ENCODE peak calls at places on chromosomes 3 and 15, in six cellular contexts. M, B, A, S, G and Q are unnamed samples.

GRCh38 chr15:99631256-99631655 is 65.5 kb downstream of the MEF2A start:
- DNase-seq in A (no peak), S (no peak), G (no peak), M (no peak), B (no peak), Q (no peak)

GRCh38 chr15:89761009-89761831 is 10.2 kb upstream of the MESP1 start:
- DNase-seq in S (no peak), A (no peak), B (no peak), M (no peak), G (no peak), Q (no peak)

GRCh38 chr3:11385908-11386307 is 113.7 kb downstream of the ATG7 start:
- DNase-seq in S (peak), A (no peak), M (no peak), B (no peak), G (peak), Q (no peak)

GRCh38 chr3:129583289-129583688 is 23.2 kb downstream of the PLXND1 start:
- DNase-seq in A (no peak), S (no peak), B (no peak), G (no peak), M (no peak), Q (no peak)

GRCh38 chr3:117788086-117788485 is 1078.5 kb downstream of the TUSC7 start:
- DNase-seq in B (no peak), M (peak), G (no peak), S (peak), A (no peak), Q (no peak)

GRCh38 chr3:13713396-13713795 is 164.5 kb downstream of the FBLN2 start:
- DNase-seq in B (no peak), A (no peak), G (no peak), M (peak), S (no peak), Q (no peak)

GRCh38 chr3:55085231-55085630 is 157.4 kb upstream of the LRTM1 start:
- DNase-seq in S (no peak), A (no peak), B (no peak), M (no peak), G (no peak), Q (no peak)

GRCh38 chr3:35900079-35900478 is 260.8 kb downstream of the ARPP21 start:
- DNase-seq in B (no peak), M (no peak), A (no peak), G (no peak), S (no peak), Q (no peak)

GRCh38 chr3:160973067-160973466 is 132.1 kb downstream of the B3GALNT1 start:
- DNase-seq in G (no peak), S (no peak), B (no peak), M (no peak), A (no peak), Q (no peak)

GRCh38 chr3:108818404-108818803 is 4.2 kb upstream of the TRAT1 start:
- DNase-seq in G (no peak), A (peak), S (peak), B (no peak), M (no peak), Q (no peak)

GRCh38 chr15:49621327-49622210 is 721 bp downstream of the DTWD1 start:
- DNase-seq in S (peak), A (peak), M (no peak), B (no peak), G (no peak), Q (no peak)

GRCh38 chr3:186825294-186825821 is 17.2 kb upstream of the ADIPOQ start:
- DNase-seq in S (peak), G (no peak), M (no peak), A (no peak), B (no peak), Q (no peak)

GRCh38 chr3:146680602-146681001 is 75.5 kb upstream of the PLSCR5 start:
- DNase-seq in G (no peak), B (no peak), A (no peak), M (no peak), S (no peak), Q (no peak)

GRCh38 chr3:54028372-54028771 is 94.0 kb upstream of the CACNA2D3 start:
- DNase-seq in B (no peak), G (no peak), S (no peak), A (no peak), M (no peak), Q (no peak)

GRCh38 chr15:25362545-25362944 is 76.3 kb downstream of the UBE3A start:
- DNase-seq in M (no peak), A (no peak), G (no peak), B (no peak), S (peak), Q (no peak)

GRCh38 chr3:139588450-139588849 is 48.9 kb upstream of the RBP1 start:
- DNase-seq in S (no peak), G (no peak), A (peak), M (no peak), B (peak), Q (no peak)

GRCh38 chr3:143998266-143998665 is 26.6 kb downstream of the DIPK2A start:
- DNase-seq in M (peak), B (no peak), G (no peak), S (peak), A (no peak), Q (no peak)

GRCh38 chr15:49823987-49824538 is 203.2 kb downstream of the DTWD1 start:
- DNase-seq in S (no peak), B (no peak), G (no peak), A (no peak), M (no peak), Q (no peak)

GRCh38 chr15:66751579-66751978 is 49.5 kb downstream of the SMAD6 start:
- DNase-seq in M (no peak), S (no peak), A (no peak), G (no peak), B (no peak), Q (no peak)

GRCh38 chr3:170709046-170709445 is 123.2 kb upstream of the SLC7A14 start:
- DNase-seq in M (no peak), S (peak), B (peak), G (no peak), A (no peak), Q (no peak)

GRCh38 chr3:51671090-51672082 is at the start of gene TEX264:
- DNase-seq in A (peak), G (peak), S (peak), M (peak), B (peak), Q (peak)

GRCh38 chr3:60269377-60269776 is 981.9 kb downstream of the FHIT start:
- DNase-seq in B (no peak), M (no peak), S (peak), A (no peak), G (no peak), Q (no peak)

GRCh38 chr3:113773381-113773780 is 26.5 kb downstream of the ATP6V1A start:
- DNase-seq in A (no peak), B (no peak), S (peak), G (no peak), M (no peak), Q (no peak)

GRCh38 chr3:120070263-120070981 is 23.8 kb downstream of the GSK3B start:
- DNase-seq in M (no peak), A (no peak), G (no peak), S (no peak), B (no peak), Q (no peak)

GRCh38 chr3:62049033-62049432 is 324.3 kb downstream of the FEZF2 start:
- DNase-seq in M (no peak), S (peak), G (no peak), B (no peak), A (no peak), Q (no peak)

GRCh38 chr3:20225769-20226168 is 39.8 kb upstream of the SGO1 start:
- DNase-seq in G (no peak), M (no peak), B (no peak), S (peak), A (no peak), Q (no peak)

GRCh38 chr3:47961815-47962606 is 54.2 kb downstream of the MAP4 start:
- DNase-seq in A (peak), S (peak), G (no peak), B (no peak), M (no peak), Q (no peak)

GRCh38 chr15:67083135-67083766 is 17.8 kb downstream of the SMAD3 start:
- DNase-seq in A (no peak), M (no peak), S (no peak), G (no peak), B (no peak), Q (no peak)

GRCh38 chr15:43794269-43795037 is 2.3 kb downstream of the SERF2 start:
- DNase-seq in G (no peak), B (no peak), S (peak), M (no peak), A (no peak), Q (no peak)

GRCh38 chr3:70358978-70359580 is 46.6 kb upstream of the MDFIC2 start:
- DNase-seq in S (peak), A (peak), B (no peak), G (no peak), M (peak), Q (no peak)

GRCh38 chr15:45186771-45187577 is 792 bp downstream of the SHF start:
- DNase-seq in B (no peak), S (no peak), A (peak), M (no peak), G (no peak), Q (no peak)

GRCh38 chr15:71296032-71296686 is 180.9 kb downstream of the THSD4 start:
- DNase-seq in A (peak), B (no peak), M (no peak), S (peak), G (no peak), Q (no peak)

GRCh38 chr15:57321973-57322601 is 54.2 kb upstream of the CGNL1 start:
- DNase-seq in M (no peak), G (no peak), A (no peak), S (no peak), B (no peak), Q (no peak)

GRCh38 chr15:41695750-41696436 is 35.7 kb downstream of the MGA start:
- DNase-seq in M (peak), A (no peak), S (peak), G (no peak), B (no peak), Q (no peak)

GRCh38 chr3:142586803-142587406 is 8.4 kb upstream of the ATR start:
- DNase-seq in A (peak), S (peak), B (no peak), M (peak), G (peak), Q (no peak)

GRCh38 chr15:39094116-39094515 is 486.8 kb upstream of the THBS1 start:
- DNase-seq in G (no peak), B (no peak), M (no peak), A (no peak), S (no peak), Q (no peak)

GRCh38 chr3:186951640-186952552 is 21.6 kb downstream of the ST6GAL1 start:
- DNase-seq in A (no peak), B (no peak), S (no peak), G (no peak), M (no peak), Q (no peak)

GRCh38 chr3:126111126-126111551 is 27.2 kb upstream of the SLC41A3 start:
- DNase-seq in G (no peak), A (peak), B (no peak), M (no peak), S (no peak), Q (no peak)

GRCh38 chr15:61196156-61196555 is 32.9 kb downstream of the RORA start:
- DNase-seq in S (no peak), M (no peak), B (no peak), A (no peak), G (no peak), Q (no peak)

DNA sequence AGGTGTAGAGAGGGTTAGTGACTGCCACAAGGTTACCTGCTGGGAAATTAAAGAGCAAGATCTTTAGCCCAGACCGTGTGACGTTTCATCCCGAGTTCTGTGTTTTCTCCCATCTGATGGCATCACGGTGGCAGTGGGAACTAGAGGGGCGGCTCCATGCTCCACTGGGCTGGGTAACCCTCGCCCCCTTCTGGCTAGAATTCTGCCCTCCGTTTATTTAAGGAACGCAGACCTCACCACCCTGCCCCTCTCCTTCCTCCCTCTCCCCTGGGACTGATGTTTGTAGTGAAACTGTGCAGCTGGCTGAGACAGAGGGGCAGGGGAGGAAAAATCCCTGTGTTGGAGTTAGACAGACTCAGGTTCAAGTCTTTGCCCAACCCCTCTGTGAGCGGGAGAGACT is 65.6 kb downstream of the ITGA11 start:
- DNase-seq in S (no peak), M (no peak), A (no peak), B (no peak), G (no peak), Q (no peak)
- TF ChIP-seq CTCF in S (no peak), M (no peak), A (no peak), B (no peak), G (no peak), Q (no peak)

GRCh38 chr3:9404680-9405079 is 7.3 kb downstream of the SETD5 start:
- DNase-seq in B (no peak), M (no peak), A (no peak), S (no peak), G (no peak), Q (no peak)
- TF ChIP-seq CTCF in B (peak), M (no peak), A (no peak), S (peak), G (no peak), Q (no peak)

GRCh38 chr3:414063-414462 is 217.5 kb downstream of the CHL1 start:
- DNase-seq in M (no peak), A (no peak), G (no peak), B (no peak), S (peak), Q (no peak)
- TF ChIP-seq CTCF in M (peak), A (no peak), G (no peak), B (peak), S (peak), Q (no peak)

DNA sequence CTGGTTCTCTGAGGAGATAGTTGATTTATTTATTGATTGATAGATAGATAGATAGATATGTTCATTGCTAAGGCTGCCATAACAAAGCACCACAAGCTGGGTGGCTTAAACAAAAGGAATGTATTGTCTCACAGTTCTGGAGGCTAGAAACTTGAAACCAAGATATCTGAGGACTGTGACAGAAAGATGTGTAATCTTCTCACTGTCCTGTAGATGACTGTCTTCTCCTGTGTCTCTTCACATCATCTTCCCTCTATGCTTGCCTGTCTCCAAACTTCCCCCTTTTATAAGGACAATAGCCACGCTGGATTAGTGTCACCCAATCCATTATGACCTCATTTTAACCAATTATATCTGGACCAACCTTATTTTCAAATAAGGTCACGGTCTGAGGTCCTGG is 41.0 kb downstream of the GNB4 start:
- DNase-seq in S (peak), G (no peak), A (no peak), B (no peak), M (no peak), Q (no peak)
- TF ChIP-seq CTCF in S (no peak), G (no peak), A (no peak), B (no peak), M (no peak), Q (no peak)

DNA sequence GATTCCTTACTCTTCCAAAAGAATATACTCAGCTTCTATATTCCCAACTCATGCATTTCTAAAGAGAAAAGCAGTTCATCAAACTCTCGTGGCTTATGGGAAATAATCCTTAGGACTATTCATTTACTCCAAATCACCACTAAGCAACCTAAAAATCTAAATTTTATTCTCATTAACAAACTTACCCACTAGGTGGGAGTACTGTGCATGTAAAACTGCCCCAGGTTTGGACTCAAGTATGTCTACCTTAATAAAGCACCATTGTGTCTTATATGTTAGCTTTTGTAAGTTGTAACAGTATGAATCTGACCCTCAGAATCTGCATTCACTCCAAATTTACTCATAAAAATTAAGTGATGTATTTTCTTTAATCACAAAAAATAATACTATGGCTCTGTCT is 25.3 kb downstream of the RAD18 start:
- DNase-seq in A (no peak), S (peak), G (no peak), M (no peak), B (no peak), Q (no peak)
- TF ChIP-seq CTCF in A (no peak), S (peak), G (no peak), M (no peak), B (no peak), Q (no peak)

DNA sequence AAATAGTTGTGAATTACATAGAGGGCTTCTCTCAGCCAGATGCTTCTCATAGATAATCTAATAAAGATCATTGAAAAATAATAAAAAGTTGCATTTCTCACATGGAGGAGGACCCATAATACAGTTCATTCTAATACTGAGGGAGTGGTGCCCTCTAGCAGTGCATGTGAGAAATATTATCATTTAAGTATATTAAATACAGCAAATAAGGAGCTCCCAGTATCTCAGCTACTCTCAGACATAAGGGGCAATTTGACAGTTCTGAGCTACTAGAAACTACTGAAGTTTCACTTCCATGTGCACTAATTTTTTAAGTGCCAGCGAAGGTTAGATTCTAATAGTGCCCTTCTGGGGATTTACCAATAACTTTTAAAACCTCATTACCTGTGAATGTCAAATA is 188.3 kb downstream of the IL5RA start:
- DNase-seq in B (no peak), A (no peak), S (peak), M (peak), G (no peak), Q (no peak)
- TF ChIP-seq CTCF in B (peak), A (peak), S (peak), M (peak), G (peak), Q (no peak)